ENCODE peak calls at places on chromosomes 11 and 22, in five cellular contexts. V, Z, S, Y and P are unnamed samples.

GRCh38 chr11:70887428-70887827 is 364.9 kb downstream of the SHANK2 start:
- DNase-seq in V (no peak), Z (no peak), S (no peak), Y (no peak), P (no peak)

GRCh38 chr11:392102-392777 is 1.8 kb upstream of the PKP3 start:
- DNase-seq in V (no peak), S (no peak), Y (no peak), Z (no peak), P (no peak)

GRCh38 chr11:133500435-133500834 is 31.9 kb downstream of the OPCML start:
- DNase-seq in Z (no peak), S (no peak), V (no peak), Y (no peak), P (no peak)

GRCh38 chr11:77100166-77101042 is 2.2 kb upstream of the OMP start:
- DNase-seq in Z (no peak), S (no peak), Y (no peak), V (no peak), P (no peak)

GRCh38 chr11:16843307-16843706 is 104.9 kb downstream of the C11orf58 start:
- DNase-seq in S (no peak), V (no peak), Y (no peak), Z (no peak), P (peak; percentile 51)

GRCh38 chr11:80393210-80393609 is 952.4 kb upstream of the TENM4 start:
- DNase-seq in Z (no peak), Y (no peak), S (no peak), V (no peak), P (no peak)

GRCh38 chr11:120137611-120138521 is at the start of gene TRIM29:
- DNase-seq in S (no peak), Z (no peak), Y (no peak), V (no peak), P (no peak)

GRCh38 chr11:130037881-130038601 is 31.7 kb upstream of the APLP2 start:
- DNase-seq in S (peak; percentile 5), Z (no peak), V (no peak), Y (no peak), P (no peak)

GRCh38 chr11:134654161-134654915 is 242.3 kb upstream of the B3GAT1 start:
- DNase-seq in Y (no peak), Z (no peak), S (no peak), V (no peak), P (no peak)

GRCh38 chr11:116696381-116696941 is 76.3 kb downstream of the BUD13 start:
- DNase-seq in Y (no peak), Z (no peak), V (no peak), S (peak; percentile 12), P (no peak)

GRCh38 chr22:17970205-17970708 is 54.1 kb downstream of the MICAL3 start:
- DNase-seq in Z (no peak), S (peak; percentile 31), Y (no peak), V (no peak), P (no peak)

GRCh38 chr11:10067629-10068300 is 226.3 kb downstream of the SBF2 start:
- DNase-seq in Y (no peak), V (no peak), S (no peak), Z (no peak), P (no peak)

GRCh38 chr11:34495724-34496377 is 17.7 kb downstream of the ELF5 start:
- DNase-seq in Y (no peak), Z (no peak), S (no peak), V (no peak), P (no peak)

DNA sequence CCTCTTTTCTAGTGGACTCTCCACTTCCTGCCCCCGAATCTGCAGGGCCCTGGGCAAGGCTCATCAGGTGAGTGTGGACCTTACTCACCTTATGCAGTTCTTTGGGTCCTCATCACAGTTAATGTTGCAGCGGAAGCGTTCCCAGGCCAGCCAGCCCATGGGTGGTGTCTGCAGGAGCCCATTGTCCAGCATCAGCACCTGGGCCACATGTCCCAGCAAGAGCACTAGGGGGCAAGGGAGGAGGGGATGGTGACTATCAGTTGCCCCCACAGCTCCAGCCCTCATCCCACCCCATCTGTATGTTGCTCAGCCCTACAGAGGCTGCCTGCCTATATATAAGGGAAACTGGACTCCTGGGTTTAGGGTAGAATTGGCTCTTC is 2.3 kb downstream of the NAGA start:
- DNase-seq in S (no peak), V (no peak), Y (no peak), Z (no peak), P (no peak)
- TF ChIP-seq CTCF in S (no peak), V (no peak), Y (no peak), Z (no peak), P (no peak)

GRCh38 chr22:39293766-39294368 is 25.6 kb downstream of the RPL3 start:
- DNase-seq in V (no peak), Z (no peak), S (no peak), Y (no peak), P (no peak)
- H3K4me3 ChIP-seq in V (no peak overlapping the region), Z (no peak overlapping the region), S (no peak overlapping the region), Y (no peak overlapping the region), P (no peak overlapping the region)

GRCh38 chr11:11540157-11540556 is 81.6 kb downstream of the GALNT18 start:
- DNase-seq in S (no peak), Z (no peak), Y (no peak), V (no peak), P (no peak)

GRCh38 chr11:11543656-11544055 is 78.1 kb downstream of the GALNT18 start:
- DNase-seq in S (no peak), Y (no peak), V (no peak), Z (no peak), P (no peak)

GRCh38 chr11:11550534-11550933 is 71.3 kb downstream of the GALNT18 start:
- DNase-seq in V (no peak), S (no peak), Y (no peak), Z (no peak), P (no peak)

DNA sequence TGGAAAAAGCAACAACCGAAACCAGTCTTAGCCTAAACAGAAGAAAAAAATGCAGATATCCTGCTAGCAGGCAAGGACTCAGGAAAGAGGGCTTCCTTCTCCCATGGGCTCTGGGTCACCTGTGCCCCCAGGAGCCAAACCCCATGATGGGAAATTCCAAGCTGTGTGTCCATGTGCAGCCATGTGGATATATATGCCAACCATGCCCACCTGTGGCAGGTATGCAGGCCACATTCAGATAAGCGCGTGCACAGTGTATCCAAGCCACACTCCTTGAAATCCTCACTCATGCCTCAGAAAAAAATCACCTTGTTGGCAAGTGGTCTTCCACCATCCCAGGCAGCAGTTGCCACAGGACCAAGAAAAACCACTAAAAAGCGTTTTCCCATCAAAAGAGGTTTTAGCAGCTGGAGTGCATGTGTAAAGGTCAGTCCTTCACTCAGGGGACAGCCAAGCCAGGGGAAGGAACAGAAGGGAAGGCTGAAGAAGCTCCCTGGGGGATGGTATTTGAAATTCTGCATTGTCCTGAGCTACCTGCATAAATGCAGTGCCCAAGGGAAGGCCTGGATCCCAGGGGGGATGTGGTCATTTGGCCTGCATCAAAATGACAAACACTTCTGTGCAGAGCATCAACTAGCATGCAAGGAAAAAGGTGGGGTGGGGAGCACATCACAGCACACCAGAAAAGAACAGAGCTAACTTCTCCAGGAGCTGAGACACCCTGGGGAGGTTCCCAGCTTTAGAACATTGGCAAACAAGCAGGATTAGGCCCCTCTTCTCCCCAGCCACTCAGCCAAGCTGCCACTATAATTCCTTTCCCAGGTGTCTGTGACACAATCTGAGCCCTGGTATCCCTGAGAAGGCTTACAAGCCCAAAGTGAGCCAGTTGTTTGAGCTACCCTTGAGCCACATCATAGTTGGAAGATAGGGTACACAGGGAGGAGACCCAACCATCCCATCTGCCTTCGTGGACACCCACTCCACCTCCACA is 76.2 kb downstream of the GALNT18 start:
- DNase-seq in V (no peak), S (no peak), Y (no peak), Z (no peak), P (no peak)
- TF ChIP-seq CTCF in V (no peak), S (no peak), Y (no peak), Z (no peak), P (no peak)

GRCh38 chr22:30396871-30397655 is at the start of gene SEC14L2:
- DNase-seq in V (no peak), Z (no peak), S (peak; percentile 61), Y (peak; percentile 63), P (no peak)

GRCh38 chr22:30397656-30398635 is 1.1 kb downstream of the SEC14L2 start:
- DNase-seq in Y (no peak), S (no peak), V (no peak), Z (no peak), P (no peak)

GRCh38 chr22:30400159-30400558 is 3.3 kb downstream of the SEC14L2 start:
- DNase-seq in Y (no peak), S (no peak), V (no peak), Z (no peak), P (no peak)

GRCh38 chr22:30399718-30400117 is 2.9 kb downstream of the SEC14L2 start:
- DNase-seq in S (no peak), Z (no peak), Y (no peak), V (no peak), P (no peak)

GRCh38 chr22:30398685-30399680 is 2.2 kb downstream of the SEC14L2 start:
- DNase-seq in V (no peak), Y (no peak), Z (no peak), S (no peak), P (no peak)
- H3K4me3 ChIP-seq in V (peak overlapping the region; percentile 85), Y (no peak overlapping the region), Z (peak overlapping the region; percentile 69), S (peak overlapping the region; percentile 83), P (no peak overlapping the region)

GRCh38 chr11:74532496-74533246 is 39.1 kb upstream of the LIPT2 start:
- DNase-seq in S (no peak), Z (no peak), Y (no peak), V (no peak), P (peak; percentile 73)
- TF ChIP-seq CTCF in S (no peak), Z (no peak), Y (no peak), V (no peak), P (no peak)